ENCODE peak calls at places on chromosomes 2 and 18, in four cellular contexts. Y is K562, C is A549, I is HepG2. F is an unnamed sample.

GRCh38 chr2:51335072-51336058 is 303.4 kb upstream of the NRXN1 start:
- DNase-seq in Y (no peak), C (no peak), I (no peak), F (no peak)

GRCh38 chr18:61894751-61895524 is 2.1 kb upstream of the RNF152 start:
- DNase-seq in Y (no peak), C (no peak), I (no peak), F (no peak)

GRCh38 chr2:224904390-224904789 is 137.9 kb downstream of the DOCK10 start:
- DNase-seq in Y (no peak), C (no peak), I (no peak), F (no peak)

GRCh38 chr2:99545066-99545465 is 55.2 kb upstream of the REV1 start:
- DNase-seq in Y (no peak), C (no peak), I (no peak), F (no peak)

GRCh38 chr2:11368059-11368572 is 23.7 kb upstream of the ROCK2 start:
- DNase-seq in Y (no peak), C (no peak), I (no peak), F (no peak)

GRCh38 chr2:62292190-62292589 is 96.3 kb downstream of the B3GNT2 start:
- DNase-seq in Y (no peak), C (no peak), I (peak), F (no peak)

GRCh38 chr2:65046633-65047407 is 9.4 kb upstream of the CEP68 start:
- DNase-seq in Y (no peak), C (no peak), I (no peak), F (no peak)

GRCh38 chr2:241894681-241895426 is 25.3 kb downstream of the RTP5 start:
- DNase-seq in Y (no peak), C (no peak), I (no peak), F (no peak)

GRCh38 chr2:149538138-149538833 is 49.3 kb downstream of the MMADHC start:
- DNase-seq in Y (peak), C (no peak), I (no peak), F (no peak)

GRCh38 chr2:46780801-46781445 is 134.7 kb downstream of the MCFD2 start:
- DNase-seq in Y (peak), C (no peak), I (peak), F (no peak)

GRCh38 chr2:22153974-22154373 is 1030.2 kb downstream of the TDRD15 start:
- DNase-seq in Y (no peak), C (no peak), I (no peak), F (no peak)

GRCh38 chr18:23887035-23887434 is 127.5 kb upstream of the TTC39C start:
- DNase-seq in Y (no peak), C (no peak), I (no peak), F (no peak)

GRCh38 chr18:61308795-61309393 is 24.3 kb upstream of the CDH20 start:
- DNase-seq in Y (no peak), C (no peak), I (no peak), F (no peak)

GRCh38 chr2:174752403-174753037 is 11.8 kb downstream of the CHRNA1 start:
- DNase-seq in Y (no peak), C (no peak), I (no peak), F (peak)

GRCh38 chr2:86439879-86440630 is 1.1 kb upstream of the KDM3A start:
- DNase-seq in Y (no peak), C (peak), I (no peak), F (no peak)

GRCh38 chr2:39632871-39633270 is 32.8 kb upstream of the TMEM178A start:
- DNase-seq in Y (no peak), C (no peak), I (no peak), F (no peak)

GRCh38 chr2:67234443-67234842 is 162.7 kb upstream of the ETAA1 start:
- DNase-seq in Y (no peak), C (peak), I (no peak), F (no peak)

GRCh38 chr2:45771251-45771650 is 119.8 kb downstream of the PRKCE start:
- DNase-seq in Y (no peak), C (no peak), I (no peak), F (no peak)

GRCh38 chr2:224440988-224441387 is 39.1 kb upstream of the FAM124B start:
- DNase-seq in Y (no peak), C (no peak), I (peak), F (no peak)

GRCh38 chr2:128689971-128690370 is 371.3 kb upstream of the HS6ST1 start:
- DNase-seq in Y (peak), C (no peak), I (no peak), F (no peak)

GRCh38 chr2:72859831-72860262 is 27.4 kb upstream of the SPR start:
- DNase-seq in Y (peak), C (peak), I (peak), F (no peak)

GRCh38 chr2:107728586-107728985 is 98.1 kb upstream of the RGPD4 start:
- DNase-seq in Y (no peak), C (no peak), I (no peak), F (no peak)

DNA sequence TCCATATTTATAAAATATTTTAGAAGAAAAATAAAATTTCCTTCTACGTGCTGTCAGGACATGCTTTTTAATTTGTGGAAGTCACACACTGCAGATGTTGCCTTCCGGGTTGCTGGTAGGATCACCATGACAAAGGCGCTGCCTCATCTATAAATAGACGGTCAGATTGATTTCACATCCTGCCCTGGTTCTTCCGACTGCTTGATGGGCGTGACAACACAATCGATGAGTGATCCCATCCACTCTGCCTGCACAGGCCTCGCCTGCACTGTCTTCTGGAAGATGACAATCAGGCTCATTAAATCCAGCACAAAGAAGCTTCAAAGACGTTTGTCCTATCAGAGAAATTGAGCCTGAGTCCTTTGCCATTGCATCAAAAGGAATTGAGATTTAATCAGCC is 318.9 kb upstream of the TRIB2 start:
- DNase-seq in Y (no peak), C (no peak), I (no peak), F (no peak)
- TF ChIP-seq HDAC2 in Y (no peak), C (no peak), I (no peak), F (no peak)

GRCh38 chr2:238685713-238686112 is 162.2 kb upstream of the TWIST2 start:
- DNase-seq in Y (no peak), C (peak), I (no peak), F (no peak)

GRCh38 chr2:238686223-238686622 is 161.7 kb upstream of the TWIST2 start:
- DNase-seq in Y (no peak), C (no peak), I (no peak), F (no peak)

GRCh38 chr2:238682536-238682935 is 165.3 kb upstream of the TWIST2 start:
- DNase-seq in Y (no peak), C (no peak), I (no peak), F (no peak)

GRCh38 chr2:238685327-238685709 is 162.6 kb upstream of the TWIST2 start:
- DNase-seq in Y (no peak), C (no peak), I (no peak), F (no peak)

DNA sequence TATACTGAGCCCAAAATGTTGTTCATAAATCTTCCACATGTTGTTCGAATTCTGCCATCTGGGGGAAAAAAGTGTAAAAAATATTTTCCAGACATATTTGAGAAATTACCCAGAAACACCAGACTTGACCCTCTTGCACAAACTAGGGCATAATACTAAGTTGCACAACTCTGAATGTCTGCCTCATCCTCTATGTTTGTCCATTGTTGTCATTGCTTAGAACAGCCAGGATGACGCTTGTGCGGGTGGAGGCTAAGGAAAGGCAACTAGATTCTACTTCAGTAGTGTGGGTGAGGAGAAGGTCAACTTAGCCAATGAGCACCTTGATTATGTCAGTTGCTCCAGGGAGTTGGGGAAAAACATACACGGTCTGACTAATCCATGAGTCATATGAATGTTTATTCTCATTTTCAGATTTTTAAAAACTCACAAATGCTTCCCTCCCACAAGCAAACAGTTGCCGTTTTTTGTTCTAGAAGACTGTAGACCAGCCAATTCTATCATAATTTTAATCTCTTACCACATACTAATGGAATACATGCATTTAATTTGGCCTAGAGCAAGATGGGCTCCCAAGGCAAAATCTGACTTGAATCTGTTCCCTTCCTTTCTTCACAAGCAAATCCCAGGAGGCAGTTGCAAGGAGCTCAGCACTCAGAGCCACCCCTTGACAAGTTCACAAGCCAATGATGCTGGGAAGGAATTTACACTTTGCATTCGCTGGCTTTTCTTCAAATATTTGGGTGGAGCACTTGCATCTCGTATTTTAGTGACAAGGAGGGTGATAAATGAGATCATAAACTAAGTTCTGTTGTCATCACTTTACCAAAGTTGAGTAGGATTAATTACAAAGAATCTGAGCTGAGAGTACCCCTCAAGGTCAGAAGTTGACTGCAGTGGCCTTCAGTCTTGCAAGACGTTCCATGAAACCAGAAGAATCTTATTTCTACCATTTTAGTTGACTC is 163.2 kb upstream of the TWIST2 start:
- DNase-seq in Y (no peak), C (peak), I (peak), F (no peak)
- TF ChIP-seq HDAC2 in Y (no peak), C (no peak), I (no peak), F (no peak)

GRCh38 chr2:163757811-163758210 is 22.0 kb upstream of the FIGN start:
- DNase-seq in Y (no peak), C (no peak), I (no peak), F (no peak)
- TF ChIP-seq HDAC2 in Y (no peak), C (no peak), I (no peak), F (no peak)

DNA sequence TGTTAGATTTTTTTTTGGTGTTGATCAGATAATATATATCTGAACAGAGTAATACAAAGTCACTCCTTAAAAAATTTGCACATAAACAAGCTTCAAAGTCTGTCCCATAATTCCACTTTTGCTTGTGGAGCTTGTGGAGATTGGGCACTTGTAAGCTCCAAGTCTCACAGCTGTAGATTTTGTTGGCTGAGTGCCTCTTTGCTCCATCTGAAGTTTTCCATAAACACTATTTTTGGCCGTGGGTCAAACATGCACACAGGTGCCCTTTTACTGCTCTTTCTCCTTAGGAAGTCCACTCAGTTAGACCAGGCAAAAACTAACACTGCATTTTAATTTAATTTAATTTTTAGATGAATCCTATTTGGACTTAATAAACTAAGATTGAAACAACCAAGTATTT is 3.6 kb upstream of the KCNJ13 start:
- DNase-seq in Y (no peak), C (no peak), I (no peak), F (no peak)
- TF ChIP-seq HDAC2 in Y (no peak), C (no peak), I (no peak), F (no peak)

GRCh38 chr18:3541549-3542386 is 91.8 kb downstream of the TGIF1 start:
- DNase-seq in Y (no peak), C (no peak), I (no peak), F (peak)

GRCh38 chr18:3538954-3539617 is 89.1 kb downstream of the TGIF1 start:
- DNase-seq in Y (no peak), C (no peak), I (no peak), F (no peak)

GRCh38 chr18:3540805-3541548 is 91.0 kb downstream of the TGIF1 start:
- DNase-seq in Y (no peak), C (no peak), I (no peak), F (no peak)

DNA sequence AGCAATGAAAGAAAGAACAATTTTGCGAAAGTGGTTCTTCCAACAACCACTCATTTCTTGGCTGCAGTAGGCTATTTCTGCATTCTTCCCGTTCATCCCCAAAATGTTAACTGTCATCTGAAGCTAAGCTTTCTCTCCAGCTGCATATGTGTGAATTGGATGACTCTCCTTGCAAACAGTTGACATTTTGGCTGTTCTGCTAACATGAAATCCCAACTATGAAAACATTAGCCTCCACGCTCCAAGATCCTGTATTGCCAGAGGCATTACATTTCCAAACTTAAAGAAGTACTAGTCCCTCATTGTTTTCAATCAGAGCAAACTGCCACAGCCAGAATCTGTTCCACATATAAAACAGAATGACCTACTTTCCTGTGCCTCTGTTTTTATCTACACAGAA is 88.5 kb downstream of the TGIF1 start:
- DNase-seq in Y (no peak), C (no peak), I (no peak), F (no peak)
- TF ChIP-seq HDAC2 in Y (no peak), C (no peak), I (no peak), F (no peak)

GRCh38 chr2:19178175-19178574 is 180.2 kb downstream of the OSR1 start:
- DNase-seq in Y (no peak), C (no peak), I (no peak), F (no peak)
- TF ChIP-seq HDAC2 in Y (no peak), C (no peak), I (no peak), F (no peak)

DNA sequence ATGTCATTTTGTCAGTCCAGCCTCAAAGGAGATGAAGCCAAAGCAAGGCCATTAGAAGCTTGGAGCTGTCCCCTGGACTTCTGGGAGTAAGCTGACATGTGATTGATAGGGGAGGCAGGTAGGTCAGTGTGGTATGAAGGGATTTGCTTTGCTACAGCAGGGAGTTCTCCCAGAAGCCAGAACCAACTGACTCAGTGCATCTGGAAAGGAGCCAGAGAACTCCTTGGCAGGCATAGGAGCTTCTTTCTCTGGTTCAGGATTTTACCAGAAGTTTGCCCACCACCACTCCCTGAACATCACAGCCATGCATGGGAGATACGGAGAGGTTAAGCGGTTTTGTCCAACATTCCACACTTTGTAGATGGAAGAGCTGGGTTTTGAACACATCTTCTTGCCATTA is 24.5 kb upstream of the KCNE4 start:
- DNase-seq in Y (no peak), C (peak), I (no peak), F (no peak)
- TF ChIP-seq HDAC2 in Y (no peak), C (no peak), I (no peak), F (no peak)

GRCh38 chr2:186884585-186884984 is 35.6 kb upstream of the ZSWIM2 start:
- DNase-seq in Y (peak), C (no peak), I (no peak), F (no peak)
- TF ChIP-seq HDAC2 in Y (no peak), C (no peak), I (no peak), F (no peak)

F was measured in GM12878.